ENCODE peak calls at places on chromosomes 5 and 9, in nine cellular contexts. L, G, N, U, B, X, Z, W and P are unnamed samples.

GRCh38 chr5:61407706-61408105 is 75.6 kb downstream of the ZSWIM6 start:
- DNase-seq in W (no peak), L (no peak), N (no peak), X (no peak), U (no peak), B (no peak), G (no peak), Z (no peak), P (no peak)

GRCh38 chr9:71962328-71962727 is 50.9 kb downstream of the C9orf85 start:
- DNase-seq in G (no peak), X (no peak), U (no peak), W (no peak), Z (no peak), B (no peak), N (no peak), L (no peak), P (no peak)

GRCh38 chr9:112569186-112569585 is 82.6 kb downstream of the KIAA1958 start:
- DNase-seq in L (peak), G (no peak), Z (no peak), U (peak), B (no peak), N (no peak), X (no peak), W (no peak), P (no peak)

GRCh38 chr9:126225611-126226609 is 100.7 kb upstream of the MVB12B start:
- DNase-seq in W (no peak), Z (no peak), U (no peak), X (no peak), G (no peak), B (no peak), N (no peak), L (no peak), P (no peak)

GRCh38 chr5:131539251-131539650 is 95.8 kb downstream of the RAPGEF6 start:
- DNase-seq in B (no peak), N (no peak), G (no peak), Z (no peak), W (no peak), L (no peak), U (no peak), X (no peak), P (no peak)

GRCh38 chr5:56064984-56065383 is 70.2 kb upstream of the IL6ST start:
- DNase-seq in U (no peak), G (no peak), W (no peak), Z (no peak), X (no peak), N (no peak), B (no peak), L (no peak), P (no peak)

GRCh38 chr5:57082441-57083067 is 91.3 kb upstream of the GPBP1 start:
- DNase-seq in L (peak), G (peak), X (no peak), U (peak), N (peak), W (no peak), Z (no peak), B (no peak), P (no peak)

GRCh38 chr9:113645224-113645971 is 181.9 kb downstream of the RGS3 start:
- DNase-seq in N (peak), B (no peak), G (no peak), X (no peak), W (no peak), L (no peak), U (no peak), Z (peak), P (no peak)

GRCh38 chr5:127988149-127988755 is 95.3 kb upstream of the SLC12A2 start:
- DNase-seq in G (peak), X (no peak), B (no peak), N (no peak), Z (no peak), L (peak), U (peak), W (no peak), P (no peak)

GRCh38 chr9:5629312-5630037 is 568 bp downstream of the RIC1 start:
- DNase-seq in B (no peak), U (no peak), L (no peak), X (peak), Z (no peak), G (no peak), W (no peak), N (peak), P (peak)

GRCh38 chr9:123536455-123536868 is 180.5 kb downstream of the CRB2 start:
- DNase-seq in B (no peak), G (no peak), X (no peak), W (no peak), N (no peak), U (no peak), Z (no peak), L (no peak), P (no peak)

GRCh38 chr5:137291031-137291430 is 208.1 kb downstream of the SPOCK1 start:
- DNase-seq in B (no peak), X (no peak), N (no peak), L (no peak), G (no peak), U (no peak), W (no peak), Z (no peak), P (no peak)

GRCh38 chr5:65982635-65983034 is 56.3 kb downstream of the ERBIN start:
- DNase-seq in N (no peak), U (no peak), W (no peak), G (no peak), L (no peak), X (no peak), B (no peak), Z (no peak), P (no peak)

GRCh38 chr5:155451106-155451505 is 437.6 kb downstream of the KIF4B start:
- DNase-seq in B (no peak), U (no peak), N (no peak), G (no peak), W (no peak), X (no peak), Z (no peak), L (no peak), P (no peak)

GRCh38 chr5:160036243-160036642 is 27.3 kb downstream of the TTC1 start:
- DNase-seq in B (no peak), Z (no peak), W (no peak), G (no peak), X (no peak), N (no peak), U (no peak), L (no peak), P (no peak)

GRCh38 chr9:132327537-132327936 is 27.2 kb downstream of the SETX start:
- DNase-seq in G (no peak), B (no peak), Z (no peak), L (no peak), X (no peak), N (no peak), U (no peak), W (no peak), P (no peak)

GRCh38 chr5:179302499-179303185 is 42.6 kb downstream of the ADAMTS2 start:
- DNase-seq in U (no peak), L (peak), Z (no peak), N (no peak), G (no peak), B (no peak), X (no peak), W (no peak), P (no peak)

GRCh38 chr9:120532475-120532874 is 47.5 kb downstream of the CDK5RAP2 start:
- DNase-seq in Z (no peak), U (no peak), W (no peak), G (peak), B (no peak), L (peak), N (no peak), X (no peak), P (no peak)

GRCh38 chr9:92720807-92721535 is 43.7 kb downstream of the BICD2 start:
- DNase-seq in B (no peak), U (no peak), G (no peak), Z (no peak), W (no peak), L (no peak), N (no peak), X (no peak), P (no peak)

GRCh38 chr9:114156311-114156657 is 947 bp downstream of the COL27A1 start:
- DNase-seq in G (no peak), U (no peak), Z (no peak), L (no peak), X (peak), W (no peak), N (peak), B (no peak), P (no peak)

GRCh38 chr5:176178789-176179188 is 59.4 kb upstream of the SIMC1 start:
- DNase-seq in U (no peak), L (no peak), G (no peak), Z (no peak), X (no peak), B (no peak), W (no peak), N (no peak), P (no peak)

GRCh38 chr9:72703574-72703973 is 182.2 kb downstream of the TMC1 start:
- DNase-seq in Z (no peak), N (no peak), B (no peak), X (no peak), W (no peak), L (no peak), G (no peak), U (peak), P (no peak)

GRCh38 chr5:90056911-90057705 is 352.4 kb downstream of the CETN3 start:
- DNase-seq in X (peak), W (no peak), L (no peak), N (peak), Z (no peak), G (no peak), U (no peak), B (no peak), P (no peak)

GRCh38 chr9:72577212-72577753 is 55.9 kb downstream of the TMC1 start:
- DNase-seq in B (no peak), X (no peak), W (no peak), G (peak), Z (no peak), U (peak), N (no peak), L (no peak), P (no peak)

GRCh38 chr5:150409638-150410523 is 2.8 kb downstream of the CD74 start:
- DNase-seq in B (peak), L (peak), N (peak), G (peak), Z (peak), W (no peak), U (peak), X (peak), P (peak)

GRCh38 chr5:10140195-10140973 is 109.3 kb downstream of the ATPSCKMT start:
- DNase-seq in N (peak), X (no peak), L (no peak), W (no peak), Z (no peak), B (no peak), G (peak), U (no peak), P (no peak)
- TF ChIP-seq CTCF in N (peak), X (peak), L (peak), W (no peak), Z (no peak), B (no peak), G (peak), U (peak), P (no peak)

GRCh38 chr9:136784249-136784996 is 6.7 kb upstream of the TMEM141 start:
- DNase-seq in N (peak), B (no peak), G (peak), X (peak), W (no peak), L (no peak), U (no peak), Z (no peak), P (no peak)
- TF ChIP-seq CTCF in N (peak), B (peak), G (peak), X (peak), W (peak), L (peak), U (peak), Z (no peak), P (peak)

GRCh38 chr5:168086104-168086610 is 205.3 kb upstream of the WWC1 start:
- DNase-seq in N (peak), L (no peak), W (no peak), U (no peak), Z (no peak), B (no peak), X (no peak), G (no peak), P (no peak)
- TF ChIP-seq CTCF in N (peak), L (no peak), W (no peak), U (no peak), Z (no peak), B (no peak), X (no peak), G (no peak), P (no peak)

DNA sequence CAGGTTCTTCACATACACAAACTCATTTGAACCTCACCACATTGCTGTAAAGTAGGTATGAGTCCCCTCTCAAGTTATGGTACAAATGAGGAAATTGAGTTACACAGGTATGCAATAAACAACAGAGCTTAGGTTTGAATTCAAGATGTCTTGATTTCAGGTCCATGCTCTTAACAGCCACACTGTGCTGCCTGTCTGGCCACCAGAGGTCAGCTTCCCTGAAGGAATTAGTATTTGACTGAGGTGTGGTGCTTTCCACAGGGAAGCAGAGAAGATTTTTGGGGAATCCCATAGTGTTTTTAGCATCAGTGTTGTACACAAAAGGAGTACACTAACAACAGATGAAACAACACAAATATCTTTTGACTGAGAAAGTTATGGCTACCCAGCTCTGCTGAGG is 94.4 kb upstream of the ITGA1 start:
- DNase-seq in G (no peak), X (peak), U (no peak), L (no peak), N (peak), Z (peak), B (no peak), W (no peak), P (no peak)
- TF ChIP-seq CTCF in G (peak), X (peak), U (peak), L (peak), N (peak), Z (peak), B (peak), W (peak), P (peak)

GRCh38 chr5:11906495-11906894 is 2.2 kb upstream of the CTNND2 start:
- DNase-seq in G (no peak), Z (no peak), L (no peak), W (no peak), B (no peak), X (no peak), U (no peak), N (no peak), P (no peak)
- TF ChIP-seq CTCF in G (no peak), Z (no peak), L (no peak), W (no peak), B (no peak), X (no peak), U (no peak), N (no peak), P (no peak)

DNA sequence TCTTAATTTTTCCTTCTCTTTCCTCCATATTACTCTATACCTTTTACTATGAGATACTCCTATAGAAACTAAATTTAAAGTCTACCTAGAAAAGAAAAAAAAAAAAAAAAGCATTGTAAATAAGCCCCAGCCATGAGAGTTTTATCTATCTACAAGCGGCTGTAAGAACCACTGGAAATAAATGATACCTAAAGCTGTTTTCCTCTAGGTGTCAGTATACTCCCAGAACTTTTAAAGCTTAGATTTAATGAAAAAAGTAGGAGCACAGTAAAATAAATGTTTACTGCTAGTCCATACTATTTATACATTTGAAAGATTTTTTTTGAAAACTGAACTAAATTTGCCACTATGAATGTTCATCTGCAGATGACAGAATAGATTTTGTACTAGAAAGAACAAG is 26.2 kb downstream of the TYRP1 start:
- DNase-seq in G (peak), Z (no peak), W (no peak), L (no peak), B (no peak), N (peak), U (no peak), X (peak), P (no peak)
- TF ChIP-seq CTCF in G (peak), Z (no peak), W (no peak), L (peak), B (peak), N (no peak), U (peak), X (peak), P (peak)

GRCh38 chr9:34630402-34631154 is 1.7 kb upstream of the ARID3C start:
- DNase-seq in G (no peak), B (no peak), Z (no peak), L (no peak), X (no peak), U (no peak), N (no peak), W (no peak), P (no peak)
- TF ChIP-seq CTCF in G (no peak), B (no peak), Z (no peak), L (no peak), X (no peak), U (no peak), N (no peak), W (no peak), P (no peak)

DNA sequence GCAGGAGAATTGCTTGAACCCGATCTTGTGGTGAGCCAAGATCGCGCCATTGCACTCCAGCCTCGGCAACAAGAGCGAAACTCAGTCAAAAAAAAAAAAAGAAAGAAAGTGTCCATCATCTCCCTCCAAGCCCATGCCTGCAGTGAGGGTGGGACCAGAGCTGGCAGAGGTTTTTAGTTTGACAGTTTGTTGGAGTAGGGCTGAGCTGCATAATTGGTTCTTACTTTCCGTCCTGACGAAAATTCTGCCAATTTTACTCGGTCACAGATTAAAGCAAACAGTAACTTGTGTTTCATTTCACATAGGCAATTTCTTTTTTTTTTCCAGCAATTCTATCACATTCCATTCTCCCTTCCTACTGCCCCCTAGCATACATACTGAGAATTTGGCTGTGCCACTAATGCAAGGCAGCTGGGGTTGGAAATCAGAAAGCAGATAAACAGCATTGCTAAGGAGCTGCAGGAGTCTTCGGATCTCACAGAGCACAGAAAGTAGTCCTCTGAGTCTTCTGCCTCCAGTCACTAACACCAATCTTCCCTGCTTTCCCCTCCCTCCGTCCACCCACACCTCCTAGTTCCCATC is 132.4 kb downstream of the FRMD3 start:
- DNase-seq in N (peak), U (no peak), Z (no peak), X (no peak), W (no peak), G (no peak), B (no peak), L (no peak), P (no peak)
- TF ChIP-seq CTCF in N (peak), U (peak), Z (no peak), X (peak), W (no peak), G (no peak), B (no peak), L (no peak), P (no peak)

GRCh38 chr5:81881595-81881994 is 90.2 kb upstream of the ATG10 start:
- DNase-seq in X (no peak), G (no peak), N (no peak), L (no peak), Z (no peak), W (no peak), B (no peak), U (no peak), P (no peak)

GRCh38 chr5:81879936-81880335 is 91.9 kb upstream of the ATG10 start:
- DNase-seq in G (no peak), B (no peak), Z (no peak), L (no peak), W (no peak), N (no peak), U (no peak), X (peak), P (no peak)

GRCh38 chr5:81884871-81885270 is 87.0 kb upstream of the ATG10 start:
- DNase-seq in U (no peak), W (no peak), X (peak), L (no peak), Z (no peak), B (no peak), G (no peak), N (no peak), P (no peak)
- TF ChIP-seq CTCF in U (no peak), W (no peak), X (no peak), L (no peak), Z (no peak), B (peak), G (no peak), N (peak), P (no peak)

DNA sequence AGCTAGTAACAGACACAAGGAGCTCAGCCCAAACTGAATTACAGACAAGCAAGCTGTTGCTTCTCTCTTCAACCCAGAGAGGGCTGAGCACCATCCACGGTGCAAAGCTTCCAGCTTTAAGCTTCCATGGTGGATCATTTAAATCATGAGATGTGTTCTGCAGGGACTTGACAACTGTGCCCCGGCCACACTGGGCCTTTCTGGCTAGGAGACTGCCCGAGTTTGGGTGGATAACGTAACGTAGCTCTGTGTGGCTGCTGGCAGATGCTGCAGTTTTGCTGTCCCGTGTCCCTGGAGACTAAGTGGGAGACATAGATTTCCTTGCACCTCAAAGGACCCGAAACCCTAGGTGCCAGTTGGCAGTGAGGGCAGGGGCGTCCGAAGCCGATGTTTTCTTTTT is 234.0 kb downstream of the IRX2 start:
- DNase-seq in L (no peak), W (no peak), B (no peak), N (no peak), Z (no peak), G (no peak), X (no peak), U (no peak), P (no peak)
- TF ChIP-seq CTCF in L (no peak), W (no peak), B (no peak), N (no peak), Z (no peak), G (no peak), X (no peak), U (no peak), P (no peak)